ENCODE peak calls at places on chromosomes 11 and 22, in nine cellular contexts. I is mesothelial cell of epicardium; A is ureter; V is activated T-helper 1 cell treated with anti-CD3 and anti-CD28 coated beads, Interleukin-12 subunit alpha, Interleukin-12 subunit beta, Interleukin-2, Interleukin-4 antibody, amounts not matched to agents 30 ng/mL and 10 ng/mL and 1 ng/mL, durations not matched to agents 14 hours and 24 hours and 36 hours; S is HepG2; R is EH; D is pulmonary artery endothelial cell; Z is HEK293T; H is HuH-7.5. M is an unnamed sample.

GRCh38 chr11:73647459-73648100 is 1.2 kb downstream of the PLEKHB1 start:
- DNase-seq in I (peak), A (peak), V (peak), S (peak), R (peak), D (peak), Z (peak), H (peak), M (peak)

GRCh38 chr11:122344281-122344680 is 228.3 kb upstream of the BLID start:
- DNase-seq in I (no peak), A (no peak), V (no peak), S (no peak), R (peak), D (no peak), Z (no peak), H (no peak), M (no peak)

GRCh38 chr11:23924226-23924625 is 572.6 kb upstream of the LUZP2 start:
- DNase-seq in I (no peak), A (no peak), V (no peak), S (no peak), R (no peak), D (no peak), Z (no peak), H (no peak), M (no peak)

GRCh38 chr22:44582016-44582415 is 84.0 kb upstream of the RTL6 start:
- DNase-seq in I (peak), A (no peak), V (no peak), S (no peak), R (no peak), D (no peak), Z (no peak), H (no peak), M (no peak)

GRCh38 chr11:71156301-71156700 is 96.1 kb downstream of the SHANK2 start:
- DNase-seq in I (no peak), A (no peak), V (no peak), S (no peak), R (no peak), D (no peak), Z (no peak), H (no peak), M (no peak)

GRCh38 chr22:27704581-27704980 is 97.0 kb downstream of the MN1 start:
- DNase-seq in I (no peak), A (no peak), V (no peak), S (no peak), R (no peak), D (no peak), Z (no peak), H (no peak), M (no peak)

GRCh38 chr11:62337682-62338181 is 484 bp downstream of the ASRGL1 start:
- DNase-seq in I (no peak), A (no peak), V (peak), S (no peak), R (peak), D (no peak), Z (peak), H (no peak), M (peak)

GRCh38 chr11:1225386-1226225 is 2.7 kb downstream of the MUC5B start:
- DNase-seq in I (peak), A (no peak), V (no peak), S (no peak), R (no peak), D (no peak), Z (no peak), H (peak), M (no peak)

M was measured in stimulated activated CD4-positive, alpha-beta T cell treated with anti-CD3 and anti-CD28 coated beads, Interleukin-4, amount 100 ng/mL, for 1 hour.